ENCODE peak calls at places on chromosomes 2 and 18, in six cellular contexts. One of them, this sample, is unnamed.

GRCh38 chr2:196137271-196137670 is 34.1 kb downstream of the STK17B start:
- DNase-seq in bronchial epithelial cell: peak
- DNase-seq in WTC11: no peak
- DNase-seq in RWPE1: no peak
- DNase-seq in astrocyte: peak
- DNase-seq in MCF 10A: peak
- DNase-seq in this sample: no peak

GRCh38 chr2:3633982-3634630 is 23.9 kb upstream of the ALLC start:
- DNase-seq in bronchial epithelial cell: no peak
- DNase-seq in WTC11: peak
- DNase-seq in RWPE1: no peak
- DNase-seq in astrocyte: no peak
- DNase-seq in MCF 10A: no peak
- DNase-seq in this sample: no peak

GRCh38 chr2:3222636-3223035 is 155.0 kb downstream of the EIPR1 start:
- DNase-seq in bronchial epithelial cell: no peak
- DNase-seq in WTC11: no peak
- DNase-seq in RWPE1: no peak
- DNase-seq in astrocyte: no peak
- DNase-seq in MCF 10A: no peak
- DNase-seq in this sample: no peak

GRCh38 chr18:61766266-61766884 is 126.4 kb downstream of the RNF152 start:
- DNase-seq in bronchial epithelial cell: peak
- DNase-seq in WTC11: no peak
- DNase-seq in RWPE1: no peak
- DNase-seq in astrocyte: no peak
- DNase-seq in MCF 10A: no peak
- DNase-seq in this sample: no peak

GRCh38 chr18:57789105-57789504 is 14.0 kb downstream of the ATP8B1 start:
- DNase-seq in bronchial epithelial cell: peak
- DNase-seq in WTC11: no peak
- DNase-seq in RWPE1: no peak
- DNase-seq in astrocyte: peak
- DNase-seq in MCF 10A: no peak
- DNase-seq in this sample: peak

GRCh38 chr18:72672364-72673151 is 128.4 kb upstream of the CBLN2 start:
- DNase-seq in bronchial epithelial cell: peak
- DNase-seq in WTC11: no peak
- DNase-seq in RWPE1: peak
- DNase-seq in astrocyte: peak
- DNase-seq in MCF 10A: peak
- DNase-seq in this sample: peak

GRCh38 chr18:13175266-13175665 is 43.3 kb upstream of the LDLRAD4 start:
- DNase-seq in bronchial epithelial cell: no peak
- DNase-seq in WTC11: no peak
- DNase-seq in RWPE1: no peak
- DNase-seq in astrocyte: no peak
- DNase-seq in MCF 10A: no peak
- DNase-seq in this sample: no peak

GRCh38 chr2:55856936-55857335 is 66.6 kb downstream of the EFEMP1 start:
- DNase-seq in bronchial epithelial cell: peak
- DNase-seq in WTC11: no peak
- DNase-seq in RWPE1: peak
- DNase-seq in astrocyte: peak
- DNase-seq in MCF 10A: peak
- DNase-seq in this sample: no peak

GRCh38 chr2:62340981-62341624 is 145.2 kb downstream of the B3GNT2 start:
- DNase-seq in bronchial epithelial cell: peak
- DNase-seq in WTC11: no peak
- DNase-seq in RWPE1: no peak
- DNase-seq in astrocyte: no peak
- DNase-seq in MCF 10A: peak
- DNase-seq in this sample: no peak

GRCh38 chr2:187658952-187659525 is 104.8 kb upstream of the TFPI start:
- DNase-seq in bronchial epithelial cell: peak
- DNase-seq in WTC11: peak
- DNase-seq in RWPE1: peak
- DNase-seq in astrocyte: peak
- DNase-seq in MCF 10A: peak
- DNase-seq in this sample: no peak

GRCh38 chr2:159735648-159736047 is 23.3 kb downstream of the MARCHF7 start:
- DNase-seq in bronchial epithelial cell: peak
- DNase-seq in WTC11: no peak
- DNase-seq in RWPE1: no peak
- DNase-seq in astrocyte: no peak
- DNase-seq in MCF 10A: no peak
- DNase-seq in this sample: no peak

GRCh38 chr2:58140508-58141072 is 94.0 kb downstream of the VRK2 start:
- DNase-seq in bronchial epithelial cell: no peak
- DNase-seq in WTC11: no peak
- DNase-seq in RWPE1: no peak
- DNase-seq in astrocyte: peak
- DNase-seq in MCF 10A: no peak
- DNase-seq in this sample: no peak

GRCh38 chr2:112010751-112011150 is 44.3 kb upstream of the TMEM87B start:
- DNase-seq in bronchial epithelial cell: peak
- DNase-seq in WTC11: no peak
- DNase-seq in RWPE1: no peak
- DNase-seq in astrocyte: no peak
- DNase-seq in MCF 10A: peak
- DNase-seq in this sample: no peak

GRCh38 chr2:234502919-234503285 is 6.0 kb upstream of the ARL4C start:
- DNase-seq in bronchial epithelial cell: peak
- DNase-seq in WTC11: no peak
- DNase-seq in RWPE1: no peak
- DNase-seq in astrocyte: no peak
- DNase-seq in MCF 10A: peak
- DNase-seq in this sample: no peak

GRCh38 chr2:43802135-43802534 is 28.3 kb downstream of the DYNC2LI1 start:
- DNase-seq in bronchial epithelial cell: peak
- DNase-seq in WTC11: no peak
- DNase-seq in RWPE1: no peak
- DNase-seq in astrocyte: no peak
- DNase-seq in MCF 10A: no peak
- DNase-seq in this sample: no peak

GRCh38 chr18:32478317-32478716 is 7.6 kb upstream of the GAREM1 start:
- DNase-seq in bronchial epithelial cell: no peak
- DNase-seq in WTC11: no peak
- DNase-seq in RWPE1: no peak
- DNase-seq in astrocyte: no peak
- DNase-seq in MCF 10A: no peak
- DNase-seq in this sample: no peak

GRCh38 chr2:73852020-73852419 is 23.3 kb downstream of the STAMBP start:
- DNase-seq in bronchial epithelial cell: peak
- DNase-seq in WTC11: no peak
- DNase-seq in RWPE1: peak
- DNase-seq in astrocyte: peak
- DNase-seq in MCF 10A: peak
- DNase-seq in this sample: no peak

GRCh38 chr2:180943275-180943674 is 37.1 kb upstream of the UBE2E3 start:
- DNase-seq in bronchial epithelial cell: no peak
- DNase-seq in WTC11: no peak
- DNase-seq in RWPE1: no peak
- DNase-seq in astrocyte: no peak
- DNase-seq in MCF 10A: no peak
- DNase-seq in this sample: no peak

GRCh38 chr2:219912530-219912929 is 285.1 kb downstream of the SLC4A3 start:
- DNase-seq in bronchial epithelial cell: peak
- DNase-seq in WTC11: no peak
- DNase-seq in RWPE1: no peak
- DNase-seq in astrocyte: peak
- DNase-seq in MCF 10A: no peak
- DNase-seq in this sample: no peak

GRCh38 chr18:30280861-30281470 is 761.6 kb downstream of the DSC3 start:
- DNase-seq in bronchial epithelial cell: peak
- DNase-seq in WTC11: no peak
- DNase-seq in RWPE1: peak
- DNase-seq in astrocyte: peak
- DNase-seq in MCF 10A: peak
- DNase-seq in this sample: peak

GRCh38 chr2:74099835-74100234 is 47.9 kb downstream of the BOLA3 start:
- DNase-seq in bronchial epithelial cell: no peak
- DNase-seq in WTC11: no peak
- DNase-seq in RWPE1: no peak
- DNase-seq in astrocyte: no peak
- DNase-seq in MCF 10A: peak
- DNase-seq in this sample: no peak

GRCh38 chr2:26629751-26630150 is 11.4 kb downstream of the CIB4 start:
- DNase-seq in bronchial epithelial cell: no peak
- DNase-seq in WTC11: no peak
- DNase-seq in RWPE1: no peak
- DNase-seq in astrocyte: no peak
- DNase-seq in MCF 10A: no peak
- DNase-seq in this sample: no peak

GRCh38 chr2:9140570-9141378 is 65.8 kb upstream of the ASAP2 start:
- DNase-seq in bronchial epithelial cell: no peak
- DNase-seq in WTC11: no peak
- DNase-seq in RWPE1: no peak
- DNase-seq in astrocyte: peak
- DNase-seq in MCF 10A: no peak
- DNase-seq in this sample: no peak

GRCh38 chr2:25821225-25822056 is 56.8 kb downstream of the ASXL2 start:
- DNase-seq in bronchial epithelial cell: no peak
- DNase-seq in WTC11: no peak
- DNase-seq in RWPE1: no peak
- DNase-seq in astrocyte: peak
- DNase-seq in MCF 10A: peak
- DNase-seq in this sample: no peak

GRCh38 chr2:11073791-11074190 is 81.5 kb upstream of the SLC66A3 start:
- DNase-seq in bronchial epithelial cell: peak
- DNase-seq in WTC11: no peak
- DNase-seq in RWPE1: no peak
- DNase-seq in astrocyte: peak
- DNase-seq in MCF 10A: no peak
- DNase-seq in this sample: no peak

GRCh38 chr2:220452561-220452960 is 825.1 kb downstream of the SLC4A3 start:
- DNase-seq in bronchial epithelial cell: no peak
- DNase-seq in WTC11: no peak
- DNase-seq in RWPE1: no peak
- DNase-seq in astrocyte: no peak
- DNase-seq in MCF 10A: no peak
- DNase-seq in this sample: no peak

GRCh38 chr2:175676813-175677212 is 325.3 kb downstream of the LNPK start:
- DNase-seq in bronchial epithelial cell: no peak
- DNase-seq in WTC11: no peak
- DNase-seq in RWPE1: no peak
- DNase-seq in astrocyte: no peak
- DNase-seq in MCF 10A: no peak
- DNase-seq in this sample: no peak

GRCh38 chr2:26246818-26247217 is 2.1 kb downstream of the HADHB start:
- DNase-seq in bronchial epithelial cell: no peak
- DNase-seq in WTC11: no peak
- DNase-seq in RWPE1: peak
- DNase-seq in astrocyte: peak
- DNase-seq in MCF 10A: peak
- DNase-seq in this sample: no peak

GRCh38 chr2:12722445-12723316 is 5.9 kb downstream of the TRIB2 start:
- DNase-seq in bronchial epithelial cell: peak
- DNase-seq in WTC11: no peak
- DNase-seq in RWPE1: no peak
- DNase-seq in astrocyte: no peak
- DNase-seq in MCF 10A: no peak
- DNase-seq in this sample: no peak
- TF ChIP-seq CTCF in bronchial epithelial cell: no peak
- TF ChIP-seq CTCF in WTC11: no peak
- TF ChIP-seq CTCF in RWPE1: no peak
- TF ChIP-seq CTCF in astrocyte: peak
- TF ChIP-seq CTCF in MCF 10A: no peak
- TF ChIP-seq CTCF in this sample: no peak

GRCh38 chr2:208820289-208820688 is 413.7 kb downstream of the PTH2R start:
- DNase-seq in bronchial epithelial cell: peak
- DNase-seq in WTC11: no peak
- DNase-seq in RWPE1: peak
- DNase-seq in astrocyte: no peak
- DNase-seq in MCF 10A: peak
- DNase-seq in this sample: no peak
- TF ChIP-seq CTCF in bronchial epithelial cell: peak
- TF ChIP-seq CTCF in WTC11: no peak
- TF ChIP-seq CTCF in RWPE1: peak
- TF ChIP-seq CTCF in astrocyte: peak
- TF ChIP-seq CTCF in MCF 10A: peak
- TF ChIP-seq CTCF in this sample: peak

DNA sequence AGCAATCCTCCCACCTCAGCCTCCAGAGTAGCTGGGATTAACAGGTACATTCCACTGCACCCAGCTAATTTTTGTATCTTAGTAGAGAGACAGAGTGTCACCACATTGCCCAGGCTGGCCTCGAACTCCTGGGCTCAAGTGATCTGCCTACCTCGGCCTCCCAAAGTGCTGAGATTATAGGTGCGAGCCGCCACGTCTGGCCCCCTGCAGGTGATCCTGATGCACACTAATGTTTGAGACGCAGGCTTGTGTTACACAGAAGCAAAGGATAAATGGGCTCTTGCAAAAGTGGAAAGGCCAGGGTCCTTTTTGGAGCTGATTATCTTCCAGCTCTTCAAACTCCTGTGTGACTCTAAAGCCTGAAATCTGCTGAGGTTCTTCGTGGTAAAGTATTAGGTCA is 84.2 kb downstream of the TGFA start:
- DNase-seq in bronchial epithelial cell: no peak
- DNase-seq in WTC11: no peak
- DNase-seq in RWPE1: no peak
- DNase-seq in astrocyte: no peak
- DNase-seq in MCF 10A: no peak
- DNase-seq in this sample: no peak
- TF ChIP-seq CTCF in bronchial epithelial cell: peak
- TF ChIP-seq CTCF in WTC11: no peak
- TF ChIP-seq CTCF in RWPE1: no peak
- TF ChIP-seq CTCF in astrocyte: no peak
- TF ChIP-seq CTCF in MCF 10A: no peak
- TF ChIP-seq CTCF in this sample: no peak

GRCh38 chr2:81389203-81389602 is 1084.7 kb upstream of the LRRTM1 start:
- DNase-seq in bronchial epithelial cell: peak
- DNase-seq in WTC11: no peak
- DNase-seq in RWPE1: no peak
- DNase-seq in astrocyte: no peak
- DNase-seq in MCF 10A: peak
- DNase-seq in this sample: no peak
- TF ChIP-seq CTCF in bronchial epithelial cell: no peak
- TF ChIP-seq CTCF in WTC11: peak
- TF ChIP-seq CTCF in RWPE1: peak
- TF ChIP-seq CTCF in astrocyte: no peak
- TF ChIP-seq CTCF in MCF 10A: peak
- TF ChIP-seq CTCF in this sample: no peak

DNA sequence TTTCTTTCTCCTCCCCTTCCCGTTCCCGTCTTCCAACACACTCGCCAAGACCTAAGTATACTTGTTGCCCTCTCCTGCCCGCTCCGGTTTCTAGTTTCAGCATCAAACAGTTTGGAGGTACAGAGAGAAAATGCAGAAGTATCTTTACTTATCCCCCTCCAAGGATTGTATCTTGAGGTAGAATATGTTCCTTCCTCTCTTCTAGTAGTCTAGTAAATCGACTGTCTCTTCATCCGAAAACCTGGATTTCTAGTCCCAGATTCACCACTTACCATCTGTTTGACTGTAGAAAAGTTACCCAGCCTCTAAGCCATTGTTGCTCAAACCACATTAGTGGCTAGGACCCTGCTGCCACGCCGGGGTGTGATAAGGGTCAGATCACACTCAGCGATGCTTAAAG is 800 bp downstream of the EIF4E2 start:
- DNase-seq in bronchial epithelial cell: no peak
- DNase-seq in WTC11: no peak
- DNase-seq in RWPE1: no peak
- DNase-seq in astrocyte: no peak
- DNase-seq in MCF 10A: no peak
- DNase-seq in this sample: no peak
- TF ChIP-seq CTCF in bronchial epithelial cell: no peak
- TF ChIP-seq CTCF in WTC11: no peak
- TF ChIP-seq CTCF in RWPE1: no peak
- TF ChIP-seq CTCF in astrocyte: no peak
- TF ChIP-seq CTCF in MCF 10A: no peak
- TF ChIP-seq CTCF in this sample: no peak

GRCh38 chr2:169361706-169362345 is 508 bp downstream of the LRP2 start:
- DNase-seq in bronchial epithelial cell: no peak
- DNase-seq in WTC11: peak
- DNase-seq in RWPE1: no peak
- DNase-seq in astrocyte: no peak
- DNase-seq in MCF 10A: no peak
- DNase-seq in this sample: peak
- TF ChIP-seq CTCF in bronchial epithelial cell: no peak
- TF ChIP-seq CTCF in WTC11: no peak
- TF ChIP-seq CTCF in RWPE1: no peak
- TF ChIP-seq CTCF in astrocyte: no peak
- TF ChIP-seq CTCF in MCF 10A: no peak
- TF ChIP-seq CTCF in this sample: no peak

This sample was measured in Calu3.